ENCODE peak calls at places on chromosomes 7 and 10, in eight cellular contexts. D is Peyer's patch, K is DND-41, T is testis, Z is IMR-90, E is GM23338, O is neural progenitor cell, L is uterus. G is an unnamed sample.

GRCh38 chr10:19782430-19783089 is 33.7 kb upstream of the PLXDC2 start:
- DNase-seq in D (no peak), K (no peak), T (no peak), Z (no peak), E (no peak), O (no peak), L (no peak), G (no peak)

GRCh38 chr7:158617737-158618128 is 30.1 kb upstream of the PTPRN2 start:
- DNase-seq in D (no peak), K (no peak), T (peak), Z (peak), E (peak), O (no peak), L (no peak), G (no peak)

GRCh38 chr10:8060704-8061121 is 6.2 kb downstream of the GATA3 start:
- DNase-seq in D (no peak), K (peak), T (no peak), Z (no peak), E (peak), O (no peak), L (no peak), G (no peak)

GRCh38 chr10:124174673-124175645 is 81.6 kb upstream of the CHST15 start:
- DNase-seq in D (no peak), K (no peak), T (no peak), Z (no peak), E (no peak), O (no peak), L (no peak), G (no peak)

GRCh38 chr10:36634916-36635315 is 490.5 kb upstream of the ANKRD30A start:
- DNase-seq in D (no peak), K (no peak), T (no peak), Z (peak), E (no peak), O (no peak), L (no peak), G (no peak)

GRCh38 chr7:77270081-77270480 is 70.5 kb upstream of the FGL2 start:
- DNase-seq in D (no peak), K (no peak), T (no peak), Z (no peak), E (no peak), O (no peak), L (no peak), G (no peak)

GRCh38 chr10:7444576-7445226 is 33.9 kb upstream of the SFMBT2 start:
- DNase-seq in D (no peak), K (no peak), T (peak), Z (no peak), E (no peak), O (peak), L (no peak), G (no peak)

GRCh38 chr7:141820067-141820466 is 21.2 kb downstream of the PRSS37 start:
- DNase-seq in D (no peak), K (no peak), T (no peak), Z (no peak), E (no peak), O (no peak), L (no peak), G (no peak)

GRCh38 chr7:129166745-129167144 is 21.7 kb upstream of the SMO start:
- DNase-seq in D (no peak), K (no peak), T (no peak), Z (no peak), E (no peak), O (no peak), L (no peak), G (no peak)

GRCh38 chr10:68950598-68950997 is 5.4 kb upstream of the DDX21 start:
- DNase-seq in D (no peak), K (no peak), T (no peak), Z (no peak), E (no peak), O (no peak), L (no peak), G (no peak)

GRCh38 chr10:52256832-52257691 is 57.0 kb upstream of the DKK1 start:
- DNase-seq in D (no peak), K (no peak), T (no peak), Z (peak), E (no peak), O (no peak), L (no peak), G (no peak)

GRCh38 chr10:84194424-84195043 is at the start of gene CDHR1:
- DNase-seq in D (peak), K (no peak), T (peak), Z (no peak), E (peak), O (peak), L (no peak), G (peak)

GRCh38 chr7:43869898-43870240 is 552 bp upstream of the MRPS24 start:
- DNase-seq in D (no peak), K (no peak), T (peak), Z (peak), E (peak), O (no peak), L (peak), G (no peak)

GRCh38 chr7:135282621-135283295 is 49.1 kb downstream of the STRA8 start:
- DNase-seq in D (no peak), K (no peak), T (no peak), Z (no peak), E (no peak), O (no peak), L (no peak), G (peak)

GRCh38 chr7:80699656-80700318 is 61.3 kb downstream of the CD36 start:
- DNase-seq in D (no peak), K (no peak), T (no peak), Z (peak), E (no peak), O (no peak), L (no peak), G (no peak)

GRCh38 chr10:72074413-72075183 is 13.8 kb downstream of the SPOCK2 start:
- DNase-seq in D (peak), K (no peak), T (no peak), Z (no peak), E (no peak), O (no peak), L (no peak), G (no peak)

GRCh38 chr10:7408494-7409044 is 2.3 kb downstream of the SFMBT2 start:
- DNase-seq in D (peak), K (peak), T (peak), Z (peak), E (peak), O (peak), L (peak), G (no peak)

GRCh38 chr10:79025113-79025832 is 43.5 kb upstream of the ZMIZ1 start:
- DNase-seq in D (peak), K (peak), T (no peak), Z (no peak), E (no peak), O (peak), L (peak), G (peak)

GRCh38 chr7:134662166-134662870 is 15.7 kb downstream of the BPGM start:
- DNase-seq in D (no peak), K (no peak), T (no peak), Z (peak), E (no peak), O (no peak), L (no peak), G (no peak)

GRCh38 chr7:28572321-28573058 is 160.2 kb downstream of the CREB5 start:
- DNase-seq in D (no peak), K (no peak), T (no peak), Z (no peak), E (no peak), O (peak), L (no peak), G (no peak)

GRCh38 chr7:98168181-98168903 is 42.9 kb upstream of the BHLHA15 start:
- DNase-seq in D (no peak), K (peak), T (peak), Z (peak), E (peak), O (peak), L (peak), G (peak)

GRCh38 chr7:28808786-28809533 is 149.2 kb downstream of the TRIL start:
- DNase-seq in D (no peak), K (no peak), T (peak), Z (peak), E (peak), O (no peak), L (no peak), G (no peak)

GRCh38 chr10:47046321-47047126 is 135.3 kb downstream of the PTPN20 start:
- DNase-seq in D (peak), K (no peak), T (no peak), Z (no peak), E (no peak), O (no peak), L (no peak), G (no peak)

GRCh38 chr10:26574783-26575182 is 122.7 kb upstream of the PDSS1 start:
- DNase-seq in D (no peak), K (no peak), T (no peak), Z (no peak), E (no peak), O (no peak), L (no peak), G (no peak)

GRCh38 chr7:157012113-157012547 is 1.7 kb upstream of the MNX1 start:
- DNase-seq in D (no peak), K (no peak), T (no peak), Z (no peak), E (no peak), O (no peak), L (no peak), G (no peak)

GRCh38 chr10:114856544-114857287 is 35.1 kb downstream of the FHIP2A start:
- DNase-seq in D (no peak), K (no peak), T (no peak), Z (peak), E (no peak), O (no peak), L (no peak), G (no peak)

GRCh38 chr7:29412912-29413311 is 150.7 kb upstream of the PRR15 start:
- DNase-seq in D (no peak), K (no peak), T (no peak), Z (no peak), E (no peak), O (no peak), L (no peak), G (no peak)

GRCh38 chr7:127150543-127150942 is 102.2 kb downstream of the GRM8 start:
- DNase-seq in D (no peak), K (no peak), T (no peak), Z (no peak), E (peak), O (peak), L (no peak), G (no peak)

GRCh38 chr10:117674641-117675040 is 132.1 kb downstream of the EMX2 start:
- DNase-seq in D (no peak), K (no peak), T (no peak), Z (no peak), E (no peak), O (no peak), L (no peak), G (no peak)
- TF ChIP-seq CTCF in D (no peak), K (no peak), T (no peak), Z (no peak), E (no peak), O (no peak), L (no peak), G (no peak)

DNA sequence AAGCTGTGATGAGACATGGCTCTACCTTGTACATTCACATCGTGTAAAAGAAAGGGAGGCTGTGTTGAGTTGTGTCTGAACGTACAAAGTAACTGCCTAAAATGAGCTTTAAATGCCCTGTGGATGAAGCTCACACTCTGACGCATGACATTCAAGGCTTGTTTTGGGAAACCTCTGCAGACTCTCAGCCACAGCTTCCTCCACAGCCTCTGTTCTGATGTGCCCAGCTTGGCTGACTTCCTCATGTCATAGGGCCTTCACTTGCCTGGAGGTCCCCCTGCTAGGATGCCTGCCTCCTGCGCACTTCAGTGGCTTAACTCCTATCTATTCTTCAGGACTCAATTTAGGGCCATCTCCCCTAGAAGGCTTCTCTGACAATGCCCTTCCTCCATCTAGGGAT is 230.0 kb upstream of the HABP2 start:
- DNase-seq in D (no peak), K (no peak), T (peak), Z (no peak), E (no peak), O (no peak), L (no peak), G (no peak)
- H3K27ac ChIP-seq in D (no peak), K (no peak), T (no peak), Z (no peak), E (no peak), O (no peak), L (no peak), G (no peak)

GRCh38 chr7:123918309-123918708 is 6.7 kb upstream of the SPAM1 start:
- DNase-seq in D (no peak), K (no peak), T (no peak), Z (no peak), E (no peak), O (no peak), L (no peak), G (no peak)

GRCh38 chr7:123917878-123918277 is 7.2 kb upstream of the SPAM1 start:
- DNase-seq in D (no peak), K (no peak), T (peak), Z (no peak), E (no peak), O (no peak), L (no peak), G (no peak)

GRCh38 chr7:123916240-123916724 is 8.8 kb upstream of the SPAM1 start:
- DNase-seq in D (no peak), K (no peak), T (no peak), Z (peak), E (peak), O (peak), L (no peak), G (peak)
- TF ChIP-seq CTCF in D (no peak), K (no peak), T (no peak), Z (peak), E (peak), O (peak), L (no peak), G (peak)

GRCh38 chr7:154482863-154483262 is 430.7 kb downstream of the DPP6 start:
- DNase-seq in D (no peak), K (no peak), T (no peak), Z (no peak), E (no peak), O (no peak), L (no peak), G (no peak)
- H3K27ac ChIP-seq in D (no peak), K (no peak), T (no peak), Z (no peak), E (no peak), O (no peak), L (no peak), G (no peak)

GRCh38 chr10:43137971-43138756 is at the start of gene CSGALNACT2:
- DNase-seq in D (peak), K (peak), T (peak), Z (peak), E (peak), O (peak), L (peak), G (peak)
- TF ChIP-seq CTCF in D (no peak), K (peak), T (no peak), Z (peak), E (no peak), O (no peak), L (no peak), G (peak)

GRCh38 chr7:131011437-131011752 is 277.4 kb upstream of the KLF14 start:
- DNase-seq in D (no peak), K (peak), T (no peak), Z (no peak), E (peak), O (no peak), L (no peak), G (no peak)

GRCh38 chr7:131011976-131012375 is 278.0 kb upstream of the KLF14 start:
- DNase-seq in D (no peak), K (peak), T (no peak), Z (peak), E (no peak), O (no peak), L (no peak), G (no peak)

GRCh38 chr7:131012477-131013031 is 278.5 kb upstream of the KLF14 start:
- DNase-seq in D (no peak), K (no peak), T (no peak), Z (no peak), E (no peak), O (no peak), L (no peak), G (no peak)

GRCh38 chr7:131015131-131015954 is 281.3 kb upstream of the KLF14 start:
- DNase-seq in D (no peak), K (no peak), T (no peak), Z (peak), E (no peak), O (no peak), L (no peak), G (no peak)

DNA sequence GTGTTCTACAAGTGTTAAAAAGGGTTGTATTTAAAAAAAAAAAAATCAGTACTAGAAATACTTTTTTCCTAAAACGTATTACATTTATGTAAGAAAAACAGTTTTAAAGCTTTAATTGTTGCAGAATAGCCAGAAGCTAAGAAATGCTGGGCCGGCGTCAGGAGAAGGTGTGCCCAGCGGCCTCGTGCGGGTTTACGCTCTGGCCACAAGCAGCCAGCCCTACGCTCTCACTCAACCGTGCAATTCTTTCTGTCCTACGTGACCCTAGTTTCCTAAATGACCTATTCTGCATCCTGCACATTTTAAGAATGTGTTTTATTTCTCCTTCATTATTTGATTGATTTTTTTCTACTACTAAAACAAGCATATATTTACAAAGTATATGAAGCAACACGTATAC is 279.7 kb upstream of the KLF14 start:
- DNase-seq in D (no peak), K (no peak), T (no peak), Z (no peak), E (no peak), O (no peak), L (no peak), G (no peak)
- H3K27ac ChIP-seq in D (no peak), K (peak), T (peak), Z (no peak), E (peak), O (no peak), L (no peak), G (no peak)

GRCh38 chr10:73997479-73997805 is 474 bp upstream of the VCL start:
- DNase-seq in D (no peak), K (no peak), T (peak), Z (no peak), E (no peak), O (no peak), L (no peak), G (no peak)

GRCh38 chr10:73999703-74000102 is 1.8 kb downstream of the VCL start:
- DNase-seq in D (no peak), K (no peak), T (no peak), Z (peak), E (no peak), O (peak), L (no peak), G (no peak)

GRCh38 chr10:74000892-74001669 is 3.2 kb downstream of the VCL start:
- DNase-seq in D (no peak), K (no peak), T (no peak), Z (no peak), E (no peak), O (no peak), L (no peak), G (peak)

GRCh38 chr10:73997806-73998622 is at the start of gene VCL:
- DNase-seq in D (peak), K (peak), T (peak), Z (peak), E (peak), O (peak), L (peak), G (peak)

GRCh38 chr10:73998623-73999622 is 1.0 kb downstream of the VCL start:
- DNase-seq in D (peak), K (no peak), T (peak), Z (peak), E (peak), O (peak), L (peak), G (peak)
- TF ChIP-seq CTCF in D (no peak), K (no peak), T (peak), Z (peak), E (peak), O (peak), L (peak), G (peak)

GRCh38 chr7:19957664-19958063 is 184.2 kb upstream of the TMEM196 start:
- DNase-seq in D (no peak), K (no peak), T (no peak), Z (no peak), E (no peak), O (no peak), L (no peak), G (no peak)
- H3K27ac ChIP-seq in D (no peak), K (no peak), T (no peak), Z (no peak), E (no peak), O (no peak), L (no peak), G (no peak)

DNA sequence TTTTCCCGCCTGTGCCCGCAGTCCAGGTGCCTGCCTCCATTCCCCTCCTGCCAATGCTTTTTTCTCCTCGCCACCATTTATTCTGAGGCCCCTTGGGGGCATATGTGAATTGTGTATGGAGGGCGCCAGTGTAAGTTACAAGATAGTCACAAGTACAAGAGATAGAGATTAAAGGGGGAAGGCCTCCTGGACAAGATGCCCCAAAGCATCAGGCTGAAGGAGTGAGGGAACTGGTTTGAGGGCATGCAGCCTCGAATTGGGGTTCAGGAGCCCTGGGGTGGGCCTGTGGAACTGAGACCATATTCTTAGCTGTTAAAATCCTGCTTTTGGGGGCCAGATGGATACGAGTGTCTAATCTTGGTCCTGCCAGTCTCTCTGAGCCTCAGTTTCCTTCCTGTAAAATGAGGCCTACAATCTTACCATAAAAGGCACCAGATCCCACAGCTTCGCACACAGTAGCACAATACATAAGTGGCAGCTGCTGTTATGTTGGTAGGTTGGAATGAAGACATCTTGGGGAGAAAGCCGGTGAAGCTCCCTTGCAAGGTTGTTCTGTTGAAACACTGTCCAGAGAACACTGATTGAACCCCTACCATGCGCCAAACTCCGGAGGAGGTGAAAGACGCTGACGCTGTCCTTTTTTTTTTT is 545 bp upstream of the COMTD1 start:
- DNase-seq in D (no peak), K (no peak), T (no peak), Z (no peak), E (no peak), O (no peak), L (no peak), G (no peak)
- TF ChIP-seq CTCF in D (no peak), K (no peak), T (no peak), Z (no peak), E (peak), O (peak), L (no peak), G (no peak)